ENCODE peak calls at places on chromosome 1, in nine cellular contexts. D, S, B, L, M, U, Y, G and R are unnamed samples. For H3K4me1, the result is how much of the 10 kb centered on the place peaks cover.

GRCh38 chr1:92960395-92961130 is 699 bp downstream of the DIPK1A start:
- DNase-seq in S (peak), Y (peak), G (peak), M (peak), U (peak), D (peak), L (peak), B (peak), R (peak)

GRCh38 chr1:172350781-172351180 is 69.7 kb upstream of the C1orf105 start:
- DNase-seq in L (no peak), S (no peak), D (no peak), M (no peak), Y (no peak), G (no peak), U (no peak), B (no peak), R (no peak)

GRCh38 chr1:207342351-207342750 is 20.9 kb downstream of the CD55 start:
- DNase-seq in S (no peak), B (peak), L (no peak), Y (no peak), M (no peak), G (no peak), U (no peak), D (no peak), R (no peak)

GRCh38 chr1:22376976-22377375 is 74.7 kb upstream of the ZBTB40 start:
- DNase-seq in D (no peak), G (no peak), M (no peak), L (no peak), U (no peak), Y (no peak), B (peak), S (no peak), R (no peak)

GRCh38 chr1:66265268-66265667 is 268.7 kb upstream of the SGIP1 start:
- DNase-seq in L (no peak), U (no peak), M (no peak), G (no peak), B (no peak), Y (no peak), S (no peak), D (no peak), R (no peak)

GRCh38 chr1:76203132-76203531 is 128.6 kb downstream of the ST6GALNAC3 start:
- DNase-seq in B (no peak), D (no peak), S (no peak), L (no peak), U (no peak), Y (no peak), M (no peak), G (no peak), R (no peak)

GRCh38 chr1:86822463-86822862 is 91.5 kb downstream of the SELENOF start:
- DNase-seq in D (no peak), M (no peak), L (no peak), Y (no peak), S (no peak), U (no peak), G (no peak), B (no peak), R (no peak)

GRCh38 chr1:246428542-246429308 is 78.4 kb downstream of the SMYD3 start:
- DNase-seq in L (no peak), U (no peak), Y (no peak), G (peak), S (no peak), D (no peak), B (peak), M (no peak), R (no peak)

GRCh38 chr1:75969550-75969949 is 37.3 kb upstream of the ASB17 start:
- DNase-seq in D (no peak), M (no peak), U (no peak), L (no peak), B (peak), Y (no peak), G (no peak), S (no peak), R (no peak)

GRCh38 chr1:94102126-94102525 is 18.8 kb downstream of the ABCA4 start:
- DNase-seq in M (no peak), B (no peak), G (no peak), S (no peak), U (no peak), D (no peak), Y (no peak), L (no peak), R (no peak)

GRCh38 chr1:1199141-1199960 is 7.0 kb downstream of the TNFRSF18 start:
- DNase-seq in Y (no peak), L (no peak), S (peak), U (no peak), M (no peak), B (no peak), G (no peak), D (no peak), R (no peak)

GRCh38 chr1:17635811-17636210 is 96.3 kb downstream of the ARHGEF10L start:
- DNase-seq in U (no peak), Y (no peak), S (no peak), G (no peak), D (no peak), B (no peak), M (no peak), L (no peak), R (no peak)

GRCh38 chr1:17637055-17637454 is 97.6 kb downstream of the ARHGEF10L start:
- DNase-seq in S (no peak), D (no peak), U (no peak), M (no peak), G (no peak), Y (no peak), B (no peak), L (no peak), R (no peak)

GRCh38 chr1:17636612-17637011 is 97.1 kb downstream of the ARHGEF10L start:
- DNase-seq in L (no peak), G (peak), D (no peak), S (no peak), U (no peak), M (no peak), B (peak), Y (no peak), R (no peak)

GRCh38 chr1:17633654-17634053 is 94.2 kb downstream of the ARHGEF10L start:
- DNase-seq in Y (no peak), D (no peak), S (no peak), G (peak), B (peak), U (no peak), M (no peak), L (no peak), R (no peak)

DNA sequence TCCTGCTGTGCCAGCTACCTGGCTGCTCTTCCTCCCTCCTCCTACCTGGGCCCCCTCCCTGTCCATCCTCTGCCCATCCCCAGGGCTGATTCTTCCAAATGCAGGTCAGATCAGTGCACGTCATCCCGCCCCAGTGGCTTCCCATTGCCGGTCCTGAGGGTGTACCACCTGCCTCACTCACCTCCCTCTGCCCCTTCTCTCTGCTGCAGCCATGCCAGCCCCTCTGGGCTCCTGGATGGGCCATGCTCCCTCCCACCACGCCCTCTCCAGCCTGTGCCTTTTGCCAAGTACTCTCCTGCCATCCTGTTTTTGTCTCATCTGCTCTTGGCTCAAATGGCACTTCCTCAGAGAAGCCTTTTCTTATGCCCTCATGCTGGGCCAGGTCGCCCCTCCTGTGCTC is 95.8 kb downstream of the ARHGEF10L start:
- DNase-seq in B (no peak), S (no peak), Y (no peak), U (no peak), D (no peak), G (no peak), L (no peak), M (no peak), R (no peak)
- H3K4me1 ChIP-seq in B (under half), S (under half), Y (under half), U (under half), D (under half), G (under half), L (under half), M (under half), R (under half)

GRCh38 chr1:25034736-25035522 is 104.9 kb upstream of the RUNX3 start:
- DNase-seq in L (no peak), U (no peak), D (no peak), S (peak), Y (no peak), B (no peak), G (no peak), M (no peak), R (no peak)

GRCh38 chr1:25033828-25034451 is 103.9 kb upstream of the RUNX3 start:
- DNase-seq in B (no peak), U (no peak), M (peak), D (no peak), Y (no peak), S (peak), L (no peak), G (no peak), R (no peak)

GRCh38 chr1:25031601-25031965 is 101.5 kb upstream of the RUNX3 start:
- DNase-seq in G (no peak), B (no peak), L (no peak), U (no peak), Y (peak), S (peak), M (no peak), D (peak), R (no peak)

GRCh38 chr1:25031966-25032667 is 102.0 kb upstream of the RUNX3 start:
- DNase-seq in U (peak), Y (peak), S (peak), G (peak), M (no peak), L (no peak), D (peak), B (peak), R (peak)

DNA sequence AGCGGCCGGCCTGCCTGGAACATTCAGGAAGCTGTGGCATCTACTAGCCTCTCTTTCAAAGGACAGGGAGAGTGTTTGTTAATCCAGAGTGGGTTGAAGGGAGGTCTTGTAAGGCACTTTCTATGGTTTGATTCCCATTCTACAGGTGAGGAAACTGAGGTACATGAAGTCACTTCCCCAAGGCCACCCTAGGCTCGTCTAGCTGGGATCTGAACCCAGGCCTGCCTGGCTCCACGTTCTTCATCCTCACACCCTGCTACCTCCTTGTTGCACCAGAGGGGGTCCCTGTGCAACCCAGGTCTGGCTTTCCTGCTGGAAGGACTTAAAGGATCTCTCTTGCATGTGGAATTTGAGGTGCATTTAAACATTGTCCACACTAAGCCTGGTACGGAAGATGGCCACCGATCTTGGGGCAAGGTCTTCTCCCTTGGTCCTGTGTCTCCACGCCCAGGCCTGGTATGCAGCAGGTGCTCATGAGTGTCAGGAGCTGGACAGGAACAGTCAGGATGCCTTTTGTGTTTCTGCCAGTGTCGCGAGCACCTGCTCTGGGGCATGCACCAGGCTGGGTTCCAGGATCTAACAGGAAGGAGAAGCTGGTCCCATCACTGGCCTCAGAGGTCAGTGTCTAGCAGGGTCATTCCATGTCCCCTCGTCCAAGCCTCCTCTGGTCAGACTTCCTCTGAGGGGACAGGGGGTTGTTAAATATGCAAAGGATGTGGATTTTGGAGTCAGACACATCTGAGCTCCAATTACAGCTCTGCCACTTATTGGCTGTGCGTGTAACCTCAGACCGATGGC is 103.2 kb upstream of the RUNX3 start:
- DNase-seq in U (no peak), S (no peak), Y (no peak), B (no peak), G (no peak), L (no peak), D (no peak), M (no peak), R (no peak)
- H3K4me3 ChIP-seq in U (no peak), S (no peak), Y (no peak), B (no peak), G (no peak), L (no peak), D (no peak), M (no peak), R (no peak)

GRCh38 chr1:200369131-200369530 is 40.7 kb downstream of the ZNF281 start:
- DNase-seq in B (no peak), M (no peak), U (no peak), S (no peak), L (no peak), D (no peak), G (no peak), Y (no peak), R (no peak)

GRCh38 chr1:200369706-200370105 is 40.1 kb downstream of the ZNF281 start:
- DNase-seq in Y (no peak), S (no peak), U (no peak), D (no peak), L (no peak), M (no peak), B (no peak), G (no peak), R (no peak)

GRCh38 chr1:200367841-200368534 is 41.8 kb downstream of the ZNF281 start:
- DNase-seq in L (no peak), U (no peak), M (no peak), G (peak), Y (no peak), B (peak), S (no peak), D (no peak), R (peak)

GRCh38 chr1:200366577-200367253 is 43.1 kb downstream of the ZNF281 start:
- DNase-seq in M (no peak), S (no peak), L (no peak), Y (no peak), U (no peak), D (no peak), B (no peak), G (no peak), R (no peak)

GRCh38 chr1:200368556-200368955 is 41.3 kb downstream of the ZNF281 start:
- DNase-seq in D (no peak), Y (no peak), S (no peak), L (no peak), M (no peak), G (no peak), B (peak), U (no peak), R (no peak)
- H3K4me1 ChIP-seq in D (under half), Y (under half), S (under half), L (under half), M (under half), G (under half), B (half or more), U (under half), R (under half)

GRCh38 chr1:234963180-234963903 is 165.3 kb downstream of the TOMM20 start:
- DNase-seq in L (peak), U (peak), D (peak), B (peak), G (peak), S (peak), M (peak), Y (peak), R (peak)

GRCh38 chr1:234963904-234964702 is 164.5 kb downstream of the TOMM20 start:
- DNase-seq in U (no peak), D (no peak), M (peak), S (no peak), Y (no peak), B (no peak), L (peak), G (no peak), R (peak)

GRCh38 chr1:234962340-234962989 is 166.2 kb downstream of the TOMM20 start:
- DNase-seq in S (no peak), D (no peak), U (no peak), Y (no peak), G (peak), B (peak), L (peak), M (peak), R (peak)

GRCh38 chr1:234960722-234961467 is 167.7 kb downstream of the TOMM20 start:
- DNase-seq in L (peak), Y (no peak), U (no peak), B (peak), M (peak), S (no peak), D (no peak), G (peak), R (no peak)

GRCh38 chr1:234961468-234962339 is 166.9 kb downstream of the TOMM20 start:
- DNase-seq in S (no peak), U (no peak), G (peak), L (no peak), B (peak), D (no peak), M (peak), Y (no peak), R (peak)
- H3K4me3 ChIP-seq in S (no peak), U (no peak), G (no peak), L (no peak), B (peak), D (no peak), M (no peak), Y (no peak), R (no peak)

GRCh38 chr1:21046132-21046531 is 130.6 kb downstream of the EIF4G3 start:
- DNase-seq in D (no peak), B (no peak), U (no peak), S (no peak), M (no peak), G (no peak), Y (no peak), L (no peak), R (no peak)
- H3K4me1 ChIP-seq in D (under half), B (half or more), U (under half), S (under half), M (under half), G (under half), Y (under half), L (under half), R (under half)

DNA sequence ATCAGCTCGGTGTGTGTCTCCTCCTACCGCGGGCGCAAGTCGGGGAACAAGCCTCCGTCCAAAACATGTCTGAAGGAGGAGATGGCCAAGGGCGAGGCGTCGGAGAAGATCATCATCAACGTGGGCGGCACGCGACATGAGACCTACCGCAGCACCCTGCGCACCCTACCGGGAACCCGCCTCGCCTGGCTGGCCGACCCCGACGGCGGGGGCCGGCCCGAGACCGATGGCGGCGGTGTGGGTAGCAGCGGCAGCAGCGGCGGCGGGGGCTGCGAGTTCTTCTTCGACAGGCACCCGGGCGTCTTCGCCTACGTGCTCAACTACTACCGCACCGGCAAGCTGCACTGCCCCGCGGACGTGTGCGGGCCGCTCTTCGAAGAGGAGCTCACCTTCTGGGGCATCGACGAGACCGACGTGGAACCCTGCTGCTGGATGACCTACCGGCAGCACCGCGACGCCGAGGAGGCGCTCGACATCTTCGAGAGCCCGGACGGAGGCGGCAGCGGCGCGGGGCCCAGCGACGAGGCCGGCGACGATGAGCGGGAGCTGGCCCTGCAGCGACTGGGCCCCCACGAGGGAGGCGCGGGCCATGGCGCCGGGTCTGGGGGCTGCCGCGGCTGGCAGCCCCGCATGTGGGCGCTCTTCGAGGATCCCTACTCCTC is 1.5 kb downstream of the KCNC4 start:
- DNase-seq in B (peak), S (no peak), D (peak), L (no peak), M (no peak), U (no peak), G (peak), Y (no peak), R (no peak)
- H3K4me3 ChIP-seq in B (peak), S (peak), D (peak), L (peak), M (peak), U (peak), G (peak), Y (peak), R (peak)

GRCh38 chr1:236287757-236288619 is 6.2 kb upstream of the ERO1B start:
- DNase-seq in M (no peak), D (no peak), G (no peak), B (no peak), Y (no peak), S (no peak), L (peak), U (no peak), R (no peak)
- H3K4me1 ChIP-seq in M (under half), D (under half), G (under half), B (under half), Y (under half), S (under half), L (under half), U (under half), R (under half)

DNA sequence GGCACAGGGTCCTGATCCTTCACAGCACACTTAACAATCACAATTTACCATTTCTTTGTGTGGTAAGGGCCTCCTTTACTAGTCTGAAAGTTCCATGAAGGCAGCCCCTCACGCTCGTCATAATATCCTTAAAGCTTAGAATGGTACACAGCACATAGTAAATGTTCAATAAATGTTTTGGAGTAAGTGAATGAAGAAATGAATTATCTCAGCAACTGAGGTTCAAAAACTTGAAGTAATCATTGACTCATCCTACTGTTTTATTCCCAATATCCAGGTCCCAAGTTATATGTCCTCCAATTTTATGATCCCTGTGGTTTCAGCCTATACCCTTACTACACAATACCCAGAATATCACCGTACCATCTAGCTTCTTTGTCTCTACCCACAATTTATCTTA is 2.2 kb upstream of the C1orf162 start:
- DNase-seq in U (no peak), M (no peak), Y (no peak), S (no peak), G (no peak), D (no peak), L (no peak), B (no peak), R (no peak)
- H3K4me3 ChIP-seq in U (peak), M (no peak), Y (peak), S (peak), G (no peak), D (peak), L (no peak), B (no peak), R (no peak)

GRCh38 chr1:201748331-201748730 is 80.6 kb upstream of the IPO9 start:
- DNase-seq in B (peak), M (no peak), U (no peak), G (peak), L (no peak), D (no peak), S (no peak), Y (no peak), R (peak)

GRCh38 chr1:201751872-201752271 is 77.1 kb upstream of the IPO9 start:
- DNase-seq in D (no peak), M (no peak), L (peak), G (peak), S (no peak), U (no peak), Y (no peak), B (peak), R (peak)

GRCh38 chr1:201749059-201749458 is 79.9 kb upstream of the IPO9 start:
- DNase-seq in S (no peak), D (no peak), L (no peak), B (no peak), Y (no peak), M (no peak), U (no peak), G (no peak), R (no peak)

GRCh38 chr1:201750934-201751333 is 78.0 kb upstream of the IPO9 start:
- DNase-seq in G (peak), U (no peak), L (no peak), S (no peak), D (no peak), B (peak), Y (no peak), M (no peak), R (no peak)

DNA sequence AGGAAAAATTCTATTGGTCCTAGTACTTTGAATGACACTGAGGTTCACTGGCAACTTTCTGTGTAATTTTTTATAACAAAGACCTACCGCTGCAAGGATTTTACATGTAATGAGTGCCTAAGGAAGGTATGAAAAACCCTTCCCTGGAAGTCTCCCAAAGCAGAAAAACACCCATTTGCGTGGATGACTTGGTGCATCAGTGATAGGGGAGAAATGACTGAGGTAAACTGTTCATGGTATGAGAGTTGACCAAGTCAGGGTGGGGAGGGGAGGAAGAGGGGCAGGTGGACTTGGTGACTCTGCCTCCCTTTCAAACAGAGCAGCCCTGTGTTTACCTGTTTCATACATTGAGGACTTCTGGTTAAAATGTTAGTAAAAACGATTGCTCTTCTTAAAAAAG is 78.8 kb upstream of the IPO9 start:
- DNase-seq in Y (no peak), U (no peak), B (no peak), L (no peak), G (peak), D (no peak), M (no peak), S (no peak), R (no peak)
- H3K4me1 ChIP-seq in Y (under half), U (under half), B (half or more), L (under half), G (half or more), D (under half), M (under half), S (under half), R (half or more)

GRCh38 chr1:235075121-235075954 is 53.3 kb downstream of the TOMM20 start:
- DNase-seq in U (peak), S (peak), D (no peak), M (no peak), G (peak), L (peak), B (peak), Y (no peak), R (peak)
- H3K4me3 ChIP-seq in U (peak), S (peak), D (peak), M (no peak), G (no peak), L (no peak), B (peak), Y (peak), R (no peak)